ENCODE peak calls at places on chromosome 21, in six cellular contexts. One of them, this sample, is unnamed.

GRCh38 chr21:42735061-42735460 is 81.6 kb downstream of the PDE9A start:
- DNase-seq in left ventricle myocardium superior: no peak
- DNase-seq in stimulated activated CD4-positive, alpha-beta T cell treated with anti-CD3 and anti-CD28 coated beads, Interleukin-12 subunit alpha, Interleukin-12 subunit beta, amount 100 ng/mL, for 48 hours: no peak
- DNase-seq in COLO829: no peak
- DNase-seq in K562: no peak
- DNase-seq in GDM1: no peak
- DNase-seq in this sample: no peak

GRCh38 chr21:25791321-25791720 is 56.5 kb downstream of the GABPA start:
- DNase-seq in K562: no peak
- DNase-seq in left ventricle myocardium superior: no peak
- DNase-seq in GDM1: no peak
- DNase-seq in COLO829: no peak
- DNase-seq in stimulated activated CD4-positive, alpha-beta T cell treated with anti-CD3 and anti-CD28 coated beads, Interleukin-12 subunit alpha, Interleukin-12 subunit beta, amount 100 ng/mL, for 48 hours: no peak
- DNase-seq in this sample: no peak

GRCh38 chr21:37060296-37060695 is 12.6 kb downstream of the PIGP start:
- DNase-seq in COLO829: peak; percentile 67
- DNase-seq in K562: no peak
- DNase-seq in stimulated activated CD4-positive, alpha-beta T cell treated with anti-CD3 and anti-CD28 coated beads, Interleukin-12 subunit alpha, Interleukin-12 subunit beta, amount 100 ng/mL, for 48 hours: no peak
- DNase-seq in left ventricle myocardium superior: peak; percentile 45
- DNase-seq in GDM1: no peak
- DNase-seq in this sample: no peak

GRCh38 chr21:36747114-36747814 is 48.3 kb downstream of the SIM2 start:
- DNase-seq in GDM1: no peak
- DNase-seq in left ventricle myocardium superior: no peak
- DNase-seq in stimulated activated CD4-positive, alpha-beta T cell treated with anti-CD3 and anti-CD28 coated beads, Interleukin-12 subunit alpha, Interleukin-12 subunit beta, amount 100 ng/mL, for 48 hours: no peak
- DNase-seq in K562: peak; percentile 88
- DNase-seq in COLO829: no peak
- DNase-seq in this sample: peak; percentile 26

GRCh38 chr21:43884861-43885370 is 19.9 kb downstream of the AGPAT3 start:
- DNase-seq in COLO829: peak; percentile 86
- DNase-seq in stimulated activated CD4-positive, alpha-beta T cell treated with anti-CD3 and anti-CD28 coated beads, Interleukin-12 subunit alpha, Interleukin-12 subunit beta, amount 100 ng/mL, for 48 hours: no peak
- DNase-seq in left ventricle myocardium superior: peak; percentile 63
- DNase-seq in K562: no peak
- DNase-seq in GDM1: no peak
- DNase-seq in this sample: no peak

GRCh38 chr21:35384375-35384774 is 335.3 kb upstream of the RUNX1 start:
- DNase-seq in K562: no peak
- DNase-seq in COLO829: no peak
- DNase-seq in left ventricle myocardium superior: no peak
- DNase-seq in GDM1: no peak
- DNase-seq in stimulated activated CD4-positive, alpha-beta T cell treated with anti-CD3 and anti-CD28 coated beads, Interleukin-12 subunit alpha, Interleukin-12 subunit beta, amount 100 ng/mL, for 48 hours: no peak
- DNase-seq in this sample: no peak

GRCh38 chr21:45508607-45509565 is 33.4 kb downstream of the SLC19A1 start:
- DNase-seq in GDM1: no peak
- DNase-seq in stimulated activated CD4-positive, alpha-beta T cell treated with anti-CD3 and anti-CD28 coated beads, Interleukin-12 subunit alpha, Interleukin-12 subunit beta, amount 100 ng/mL, for 48 hours: no peak
- DNase-seq in K562: peak; percentile 67
- DNase-seq in COLO829: no peak
- DNase-seq in left ventricle myocardium superior: peak; percentile 31
- DNase-seq in this sample: no peak

GRCh38 chr21:15065381-15066230 is 806 bp upstream of the NRIP1 start:
- DNase-seq in COLO829: no peak
- DNase-seq in GDM1: peak; percentile 79
- DNase-seq in left ventricle myocardium superior: peak; percentile 85
- DNase-seq in K562: peak; percentile 39
- DNase-seq in stimulated activated CD4-positive, alpha-beta T cell treated with anti-CD3 and anti-CD28 coated beads, Interleukin-12 subunit alpha, Interleukin-12 subunit beta, amount 100 ng/mL, for 48 hours: no peak
- DNase-seq in this sample: peak; percentile 45

GRCh38 chr21:37758997-37759396 is 157.3 kb downstream of the KCNJ6 start:
- DNase-seq in GDM1: no peak
- DNase-seq in left ventricle myocardium superior: no peak
- DNase-seq in COLO829: no peak
- DNase-seq in K562: peak; percentile 50
- DNase-seq in stimulated activated CD4-positive, alpha-beta T cell treated with anti-CD3 and anti-CD28 coated beads, Interleukin-12 subunit alpha, Interleukin-12 subunit beta, amount 100 ng/mL, for 48 hours: peak; percentile 3
- DNase-seq in this sample: no peak

GRCh38 chr21:46184625-46185555 is 631 bp upstream of the SPATC1L start:
- DNase-seq in GDM1: peak; percentile 64
- DNase-seq in stimulated activated CD4-positive, alpha-beta T cell treated with anti-CD3 and anti-CD28 coated beads, Interleukin-12 subunit alpha, Interleukin-12 subunit beta, amount 100 ng/mL, for 48 hours: peak; percentile 63
- DNase-seq in left ventricle myocardium superior: peak; percentile 92
- DNase-seq in K562: peak; percentile 86
- DNase-seq in COLO829: no peak
- DNase-seq in this sample: peak; percentile 91

GRCh38 chr21:8988696-8989095 is 1532.7 kb upstream of the TPTE start:
- DNase-seq in GDM1: no peak
- DNase-seq in COLO829: no peak
- DNase-seq in left ventricle myocardium superior: no peak
- DNase-seq in K562: no peak
- DNase-seq in stimulated activated CD4-positive, alpha-beta T cell treated with anti-CD3 and anti-CD28 coated beads, Interleukin-12 subunit alpha, Interleukin-12 subunit beta, amount 100 ng/mL, for 48 hours: no peak
- DNase-seq in this sample: no peak

GRCh38 chr21:29843818-29844217 is 96.0 kb downstream of the GRIK1 start:
- DNase-seq in GDM1: no peak
- DNase-seq in K562: no peak
- DNase-seq in stimulated activated CD4-positive, alpha-beta T cell treated with anti-CD3 and anti-CD28 coated beads, Interleukin-12 subunit alpha, Interleukin-12 subunit beta, amount 100 ng/mL, for 48 hours: no peak
- DNase-seq in left ventricle myocardium superior: no peak
- DNase-seq in COLO829: no peak
- DNase-seq in this sample: no peak

GRCh38 chr21:35743571-35743970 is 316.8 kb downstream of the SETD4 start:
- DNase-seq in COLO829: no peak
- DNase-seq in GDM1: no peak
- DNase-seq in left ventricle myocardium superior: no peak
- DNase-seq in K562: no peak
- DNase-seq in stimulated activated CD4-positive, alpha-beta T cell treated with anti-CD3 and anti-CD28 coated beads, Interleukin-12 subunit alpha, Interleukin-12 subunit beta, amount 100 ng/mL, for 48 hours: no peak
- DNase-seq in this sample: no peak

GRCh38 chr21:27339902-27340301 is 373.0 kb upstream of the ADAMTS5 start:
- DNase-seq in K562: no peak
- DNase-seq in COLO829: no peak
- DNase-seq in stimulated activated CD4-positive, alpha-beta T cell treated with anti-CD3 and anti-CD28 coated beads, Interleukin-12 subunit alpha, Interleukin-12 subunit beta, amount 100 ng/mL, for 48 hours: no peak
- DNase-seq in GDM1: no peak
- DNase-seq in left ventricle myocardium superior: no peak
- DNase-seq in this sample: no peak

GRCh38 chr21:45384656-45385548 is 20.1 kb upstream of the COL18A1 start:
- DNase-seq in left ventricle myocardium superior: peak; percentile 19
- DNase-seq in GDM1: no peak
- DNase-seq in K562: no peak
- DNase-seq in stimulated activated CD4-positive, alpha-beta T cell treated with anti-CD3 and anti-CD28 coated beads, Interleukin-12 subunit alpha, Interleukin-12 subunit beta, amount 100 ng/mL, for 48 hours: no peak
- DNase-seq in COLO829: no peak
- DNase-seq in this sample: no peak

GRCh38 chr21:45973475-45974072 is 8.0 kb upstream of the COL6A1 start:
- DNase-seq in COLO829: peak; percentile 73
- DNase-seq in left ventricle myocardium superior: peak; percentile 91
- DNase-seq in GDM1: peak; percentile 24
- DNase-seq in K562: peak; percentile 82
- DNase-seq in stimulated activated CD4-positive, alpha-beta T cell treated with anti-CD3 and anti-CD28 coated beads, Interleukin-12 subunit alpha, Interleukin-12 subunit beta, amount 100 ng/mL, for 48 hours: peak; percentile 52
- DNase-seq in this sample: peak; percentile 62

GRCh38 chr21:35925497-35925896 is 134.8 kb downstream of the SETD4 start:
- DNase-seq in GDM1: no peak
- DNase-seq in stimulated activated CD4-positive, alpha-beta T cell treated with anti-CD3 and anti-CD28 coated beads, Interleukin-12 subunit alpha, Interleukin-12 subunit beta, amount 100 ng/mL, for 48 hours: no peak
- DNase-seq in COLO829: peak; percentile 88
- DNase-seq in left ventricle myocardium superior: no peak
- DNase-seq in K562: peak; percentile 59
- DNase-seq in this sample: peak; percentile 14

GRCh38 chr21:25283720-25284119 is 323.6 kb downstream of the MRPL39 start:
- DNase-seq in COLO829: peak; percentile 48
- DNase-seq in stimulated activated CD4-positive, alpha-beta T cell treated with anti-CD3 and anti-CD28 coated beads, Interleukin-12 subunit alpha, Interleukin-12 subunit beta, amount 100 ng/mL, for 48 hours: no peak
- DNase-seq in left ventricle myocardium superior: no peak
- DNase-seq in K562: no peak
- DNase-seq in GDM1: no peak
- DNase-seq in this sample: no peak

GRCh38 chr21:33265664-33266049 is 510 bp upstream of the IL10RB start:
- DNase-seq in left ventricle myocardium superior: peak; percentile 53
- DNase-seq in GDM1: no peak
- DNase-seq in K562: no peak
- DNase-seq in stimulated activated CD4-positive, alpha-beta T cell treated with anti-CD3 and anti-CD28 coated beads, Interleukin-12 subunit alpha, Interleukin-12 subunit beta, amount 100 ng/mL, for 48 hours: no peak
- DNase-seq in COLO829: no peak
- DNase-seq in this sample: peak; percentile 78

GRCh38 chr21:39434950-39435349 is 10.6 kb downstream of the LCA5L start:
- DNase-seq in K562: no peak
- DNase-seq in left ventricle myocardium superior: no peak
- DNase-seq in COLO829: no peak
- DNase-seq in GDM1: no peak
- DNase-seq in stimulated activated CD4-positive, alpha-beta T cell treated with anti-CD3 and anti-CD28 coated beads, Interleukin-12 subunit alpha, Interleukin-12 subunit beta, amount 100 ng/mL, for 48 hours: no peak
- DNase-seq in this sample: no peak

GRCh38 chr21:40146201-40146890 is 279.1 kb downstream of the PCP4 start:
- DNase-seq in COLO829: no peak
- DNase-seq in K562: no peak
- DNase-seq in stimulated activated CD4-positive, alpha-beta T cell treated with anti-CD3 and anti-CD28 coated beads, Interleukin-12 subunit alpha, Interleukin-12 subunit beta, amount 100 ng/mL, for 48 hours: no peak
- DNase-seq in GDM1: no peak
- DNase-seq in left ventricle myocardium superior: no peak
- DNase-seq in this sample: no peak

GRCh38 chr21:46228345-46229051 is at the start of gene LSS:
- DNase-seq in K562: peak; percentile 98
- DNase-seq in COLO829: peak; percentile 98
- DNase-seq in GDM1: peak; percentile 97
- DNase-seq in stimulated activated CD4-positive, alpha-beta T cell treated with anti-CD3 and anti-CD28 coated beads, Interleukin-12 subunit alpha, Interleukin-12 subunit beta, amount 100 ng/mL, for 48 hours: peak; percentile 91
- DNase-seq in left ventricle myocardium superior: peak; percentile 99
- DNase-seq in this sample: peak; percentile 100

GRCh38 chr21:45033791-45034555 is 40.4 kb upstream of the ADARB1 start:
- DNase-seq in K562: no peak
- DNase-seq in COLO829: no peak
- DNase-seq in stimulated activated CD4-positive, alpha-beta T cell treated with anti-CD3 and anti-CD28 coated beads, Interleukin-12 subunit alpha, Interleukin-12 subunit beta, amount 100 ng/mL, for 48 hours: no peak
- DNase-seq in left ventricle myocardium superior: no peak
- DNase-seq in GDM1: no peak
- DNase-seq in this sample: no peak

GRCh38 chr21:46180778-46181391 is 3.4 kb downstream of the SPATC1L start:
- DNase-seq in left ventricle myocardium superior: no peak
- DNase-seq in K562: no peak
- DNase-seq in stimulated activated CD4-positive, alpha-beta T cell treated with anti-CD3 and anti-CD28 coated beads, Interleukin-12 subunit alpha, Interleukin-12 subunit beta, amount 100 ng/mL, for 48 hours: no peak
- DNase-seq in GDM1: no peak
- DNase-seq in COLO829: no peak
- DNase-seq in this sample: no peak

GRCh38 chr21:15051652-15052554 is 12.9 kb downstream of the NRIP1 start:
- DNase-seq in GDM1: no peak
- DNase-seq in K562: no peak
- DNase-seq in left ventricle myocardium superior: no peak
- DNase-seq in stimulated activated CD4-positive, alpha-beta T cell treated with anti-CD3 and anti-CD28 coated beads, Interleukin-12 subunit alpha, Interleukin-12 subunit beta, amount 100 ng/mL, for 48 hours: no peak
- DNase-seq in COLO829: no peak
- DNase-seq in this sample: no peak

GRCh38 chr21:44399151-44399954 is 45.9 kb downstream of the TRPM2 start:
- DNase-seq in K562: no peak
- DNase-seq in GDM1: no peak
- DNase-seq in stimulated activated CD4-positive, alpha-beta T cell treated with anti-CD3 and anti-CD28 coated beads, Interleukin-12 subunit alpha, Interleukin-12 subunit beta, amount 100 ng/mL, for 48 hours: no peak
- DNase-seq in left ventricle myocardium superior: no peak
- DNase-seq in COLO829: no peak
- DNase-seq in this sample: no peak